ENCODE peak calls at places on chromosomes 12 and 14, in ten cellular contexts. One of them, this sample, is unnamed.

GRCh38 chr12:75784591-75784990 is 247.0 kb downstream of the PHLDA1 start:
- DNase-seq in HT1080: peak; percentile 82
- DNase-seq in pancreas: peak; percentile 86
- DNase-seq in T-helper 2 cell: peak; percentile 58
- DNase-seq in T-helper 17 cell: peak; percentile 4
- DNase-seq in Jurkat, Clone E6-1: peak; percentile 77
- DNase-seq in A549: peak; percentile 52
- DNase-seq in left kidney: peak; percentile 22
- DNase-seq in NCI-H2081: peak; percentile 76
- DNase-seq in stimulated activated CD8-positive, alpha-beta memory T cell treated with anti-CD3 and anti-CD28 coated beads, Interleukin-4, amount 100 ng/mL, for 4 hours: no peak
- DNase-seq in this sample: no peak

GRCh38 chr14:35883677-35884293 is 57.6 kb downstream of the BRMS1L start:
- DNase-seq in HT1080: no peak
- DNase-seq in pancreas: no peak
- DNase-seq in T-helper 2 cell: peak; percentile 54
- DNase-seq in T-helper 17 cell: no peak
- DNase-seq in Jurkat, Clone E6-1: peak; percentile 31
- DNase-seq in A549: peak; percentile 43
- DNase-seq in left kidney: peak; percentile 59
- DNase-seq in NCI-H2081: peak; percentile 46
- DNase-seq in stimulated activated CD8-positive, alpha-beta memory T cell treated with anti-CD3 and anti-CD28 coated beads, Interleukin-4, amount 100 ng/mL, for 4 hours: no peak
- DNase-seq in this sample: peak; percentile 80

GRCh38 chr12:99605-100004 is 33.0 kb downstream of the IQSEC3 start:
- DNase-seq in HT1080: no peak
- DNase-seq in pancreas: no peak
- DNase-seq in T-helper 2 cell: no peak
- DNase-seq in T-helper 17 cell: no peak
- DNase-seq in Jurkat, Clone E6-1: no peak
- DNase-seq in A549: no peak
- DNase-seq in left kidney: peak; percentile 88
- DNase-seq in NCI-H2081: no peak
- DNase-seq in stimulated activated CD8-positive, alpha-beta memory T cell treated with anti-CD3 and anti-CD28 coated beads, Interleukin-4, amount 100 ng/mL, for 4 hours: no peak
- DNase-seq in this sample: no peak

GRCh38 chr12:126811401-126811800 is 1455.6 kb upstream of the TMEM132C start:
- DNase-seq in HT1080: no peak
- DNase-seq in pancreas: no peak
- DNase-seq in T-helper 2 cell: no peak
- DNase-seq in T-helper 17 cell: no peak
- DNase-seq in Jurkat, Clone E6-1: no peak
- DNase-seq in A549: no peak
- DNase-seq in left kidney: peak; percentile 65
- DNase-seq in NCI-H2081: peak; percentile 51
- DNase-seq in stimulated activated CD8-positive, alpha-beta memory T cell treated with anti-CD3 and anti-CD28 coated beads, Interleukin-4, amount 100 ng/mL, for 4 hours: no peak
- DNase-seq in this sample: no peak

GRCh38 chr12:112837629-112838191 is 46.2 kb downstream of the RPH3A start:
- DNase-seq in HT1080: peak; percentile 86
- DNase-seq in pancreas: no peak
- DNase-seq in T-helper 2 cell: no peak
- DNase-seq in T-helper 17 cell: no peak
- DNase-seq in Jurkat, Clone E6-1: no peak
- DNase-seq in A549: peak; percentile 90
- DNase-seq in left kidney: no peak
- DNase-seq in NCI-H2081: no peak
- DNase-seq in stimulated activated CD8-positive, alpha-beta memory T cell treated with anti-CD3 and anti-CD28 coated beads, Interleukin-4, amount 100 ng/mL, for 4 hours: no peak
- DNase-seq in this sample: no peak

GRCh38 chr12:29389295-29389919 is 8.4 kb upstream of the ERGIC2 start:
- DNase-seq in HT1080: no peak
- DNase-seq in pancreas: no peak
- DNase-seq in T-helper 2 cell: no peak
- DNase-seq in T-helper 17 cell: peak; percentile 5
- DNase-seq in Jurkat, Clone E6-1: no peak
- DNase-seq in A549: no peak
- DNase-seq in left kidney: no peak
- DNase-seq in NCI-H2081: no peak
- DNase-seq in stimulated activated CD8-positive, alpha-beta memory T cell treated with anti-CD3 and anti-CD28 coated beads, Interleukin-4, amount 100 ng/mL, for 4 hours: no peak
- DNase-seq in this sample: no peak

GRCh38 chr14:58166005-58166983 is 14.3 kb upstream of the ARMH4 start:
- DNase-seq in HT1080: peak; percentile 82
- DNase-seq in pancreas: peak; percentile 83
- DNase-seq in T-helper 2 cell: peak; percentile 59
- DNase-seq in T-helper 17 cell: peak; percentile 63
- DNase-seq in Jurkat, Clone E6-1: peak; percentile 45
- DNase-seq in A549: peak; percentile 79
- DNase-seq in left kidney: peak; percentile 89
- DNase-seq in NCI-H2081: peak; percentile 69
- DNase-seq in stimulated activated CD8-positive, alpha-beta memory T cell treated with anti-CD3 and anti-CD28 coated beads, Interleukin-4, amount 100 ng/mL, for 4 hours: peak; percentile 49
- DNase-seq in this sample: peak; percentile 89

GRCh38 chr12:109910969-109911348 is 10.9 kb downstream of the TCHP start:
- DNase-seq in HT1080: peak; percentile 68
- DNase-seq in pancreas: peak; percentile 34
- DNase-seq in T-helper 2 cell: peak; percentile 26
- DNase-seq in T-helper 17 cell: no peak
- DNase-seq in Jurkat, Clone E6-1: no peak
- DNase-seq in A549: peak; percentile 83
- DNase-seq in left kidney: peak; percentile 45
- DNase-seq in NCI-H2081: no peak
- DNase-seq in stimulated activated CD8-positive, alpha-beta memory T cell treated with anti-CD3 and anti-CD28 coated beads, Interleukin-4, amount 100 ng/mL, for 4 hours: no peak
- DNase-seq in this sample: no peak

GRCh38 chr14:77105118-77105517 is 7.1 kb downstream of the CIPC start:
- DNase-seq in HT1080: no peak
- DNase-seq in pancreas: no peak
- DNase-seq in T-helper 2 cell: no peak
- DNase-seq in T-helper 17 cell: no peak
- DNase-seq in Jurkat, Clone E6-1: no peak
- DNase-seq in A549: no peak
- DNase-seq in left kidney: peak; percentile 61
- DNase-seq in NCI-H2081: no peak
- DNase-seq in stimulated activated CD8-positive, alpha-beta memory T cell treated with anti-CD3 and anti-CD28 coated beads, Interleukin-4, amount 100 ng/mL, for 4 hours: no peak
- DNase-seq in this sample: peak; percentile 90

GRCh38 chr14:61434315-61434714 is 112.9 kb downstream of the PRKCH start:
- DNase-seq in HT1080: no peak
- DNase-seq in pancreas: no peak
- DNase-seq in T-helper 2 cell: no peak
- DNase-seq in T-helper 17 cell: no peak
- DNase-seq in Jurkat, Clone E6-1: no peak
- DNase-seq in A549: peak; percentile 22
- DNase-seq in left kidney: no peak
- DNase-seq in NCI-H2081: no peak
- DNase-seq in stimulated activated CD8-positive, alpha-beta memory T cell treated with anti-CD3 and anti-CD28 coated beads, Interleukin-4, amount 100 ng/mL, for 4 hours: no peak
- DNase-seq in this sample: no peak

GRCh38 chr12:8658361-8658760 is 4.3 kb downstream of the MFAP5 start:
- DNase-seq in HT1080: peak; percentile 65
- DNase-seq in pancreas: no peak
- DNase-seq in T-helper 2 cell: no peak
- DNase-seq in T-helper 17 cell: no peak
- DNase-seq in Jurkat, Clone E6-1: no peak
- DNase-seq in A549: no peak
- DNase-seq in left kidney: no peak
- DNase-seq in NCI-H2081: no peak
- DNase-seq in stimulated activated CD8-positive, alpha-beta memory T cell treated with anti-CD3 and anti-CD28 coated beads, Interleukin-4, amount 100 ng/mL, for 4 hours: no peak
- DNase-seq in this sample: no peak

GRCh38 chr12:30026621-30027234 is 243.0 kb upstream of the TMTC1 start:
- DNase-seq in HT1080: peak; percentile 90
- DNase-seq in pancreas: no peak
- DNase-seq in T-helper 2 cell: no peak
- DNase-seq in T-helper 17 cell: no peak
- DNase-seq in Jurkat, Clone E6-1: no peak
- DNase-seq in A549: no peak
- DNase-seq in left kidney: no peak
- DNase-seq in NCI-H2081: no peak
- DNase-seq in stimulated activated CD8-positive, alpha-beta memory T cell treated with anti-CD3 and anti-CD28 coated beads, Interleukin-4, amount 100 ng/mL, for 4 hours: no peak
- DNase-seq in this sample: no peak

GRCh38 chr14:50396636-50397460 is at the start of gene CDKL1:
- DNase-seq in HT1080: peak; percentile 72
- DNase-seq in pancreas: peak; percentile 82
- DNase-seq in T-helper 2 cell: peak; percentile 32
- DNase-seq in T-helper 17 cell: peak; percentile 8
- DNase-seq in Jurkat, Clone E6-1: peak; percentile 27
- DNase-seq in A549: peak; percentile 69
- DNase-seq in left kidney: peak; percentile 88
- DNase-seq in NCI-H2081: peak; percentile 71
- DNase-seq in stimulated activated CD8-positive, alpha-beta memory T cell treated with anti-CD3 and anti-CD28 coated beads, Interleukin-4, amount 100 ng/mL, for 4 hours: peak; percentile 22
- DNase-seq in this sample: peak; percentile 66

GRCh38 chr14:85576161-85576560 is 46.2 kb downstream of the FLRT2 start:
- DNase-seq in HT1080: no peak
- DNase-seq in pancreas: no peak
- DNase-seq in T-helper 2 cell: no peak
- DNase-seq in T-helper 17 cell: no peak
- DNase-seq in Jurkat, Clone E6-1: no peak
- DNase-seq in A549: no peak
- DNase-seq in left kidney: no peak
- DNase-seq in NCI-H2081: no peak
- DNase-seq in stimulated activated CD8-positive, alpha-beta memory T cell treated with anti-CD3 and anti-CD28 coated beads, Interleukin-4, amount 100 ng/mL, for 4 hours: no peak
- DNase-seq in this sample: no peak

GRCh38 chr12:3091650-3092207 is 14.6 kb downstream of the TSPAN9 start:
- DNase-seq in HT1080: no peak
- DNase-seq in pancreas: no peak
- DNase-seq in T-helper 2 cell: no peak
- DNase-seq in T-helper 17 cell: no peak
- DNase-seq in Jurkat, Clone E6-1: no peak
- DNase-seq in A549: no peak
- DNase-seq in left kidney: no peak
- DNase-seq in NCI-H2081: no peak
- DNase-seq in stimulated activated CD8-positive, alpha-beta memory T cell treated with anti-CD3 and anti-CD28 coated beads, Interleukin-4, amount 100 ng/mL, for 4 hours: no peak
- DNase-seq in this sample: no peak

GRCh38 chr14:59376691-59377090 is 88.5 kb downstream of the GPR135 start:
- DNase-seq in HT1080: no peak
- DNase-seq in pancreas: no peak
- DNase-seq in T-helper 2 cell: no peak
- DNase-seq in T-helper 17 cell: no peak
- DNase-seq in Jurkat, Clone E6-1: no peak
- DNase-seq in A549: no peak
- DNase-seq in left kidney: no peak
- DNase-seq in NCI-H2081: no peak
- DNase-seq in stimulated activated CD8-positive, alpha-beta memory T cell treated with anti-CD3 and anti-CD28 coated beads, Interleukin-4, amount 100 ng/mL, for 4 hours: no peak
- DNase-seq in this sample: no peak

GRCh38 chr12:27316947-27317346 is 15.7 kb upstream of the BMAL2 start:
- DNase-seq in HT1080: no peak
- DNase-seq in pancreas: no peak
- DNase-seq in T-helper 2 cell: no peak
- DNase-seq in T-helper 17 cell: no peak
- DNase-seq in Jurkat, Clone E6-1: no peak
- DNase-seq in A549: no peak
- DNase-seq in left kidney: no peak
- DNase-seq in NCI-H2081: no peak
- DNase-seq in stimulated activated CD8-positive, alpha-beta memory T cell treated with anti-CD3 and anti-CD28 coated beads, Interleukin-4, amount 100 ng/mL, for 4 hours: no peak
- DNase-seq in this sample: no peak

GRCh38 chr12:100661300-100661951 is 87.9 kb downstream of the GAS2L3 start:
- DNase-seq in HT1080: peak; percentile 25
- DNase-seq in pancreas: no peak
- DNase-seq in T-helper 2 cell: no peak
- DNase-seq in T-helper 17 cell: no peak
- DNase-seq in Jurkat, Clone E6-1: no peak
- DNase-seq in A549: no peak
- DNase-seq in left kidney: no peak
- DNase-seq in NCI-H2081: no peak
- DNase-seq in stimulated activated CD8-positive, alpha-beta memory T cell treated with anti-CD3 and anti-CD28 coated beads, Interleukin-4, amount 100 ng/mL, for 4 hours: no peak
- DNase-seq in this sample: no peak

GRCh38 chr12:71085575-71085974 is 72.2 kb downstream of the TSPAN8 start:
- DNase-seq in HT1080: no peak
- DNase-seq in pancreas: no peak
- DNase-seq in T-helper 2 cell: no peak
- DNase-seq in T-helper 17 cell: no peak
- DNase-seq in Jurkat, Clone E6-1: no peak
- DNase-seq in A549: no peak
- DNase-seq in left kidney: no peak
- DNase-seq in NCI-H2081: no peak
- DNase-seq in stimulated activated CD8-positive, alpha-beta memory T cell treated with anti-CD3 and anti-CD28 coated beads, Interleukin-4, amount 100 ng/mL, for 4 hours: no peak
- DNase-seq in this sample: no peak

GRCh38 chr12:3770891-3771290 is 18.0 kb upstream of the CRACR2A start:
- DNase-seq in HT1080: peak; percentile 78
- DNase-seq in pancreas: no peak
- DNase-seq in T-helper 2 cell: no peak
- DNase-seq in T-helper 17 cell: no peak
- DNase-seq in Jurkat, Clone E6-1: no peak
- DNase-seq in A549: peak; percentile 49
- DNase-seq in left kidney: no peak
- DNase-seq in NCI-H2081: no peak
- DNase-seq in stimulated activated CD8-positive, alpha-beta memory T cell treated with anti-CD3 and anti-CD28 coated beads, Interleukin-4, amount 100 ng/mL, for 4 hours: no peak
- DNase-seq in this sample: no peak

GRCh38 chr12:2924019-2924418 is 33.3 kb downstream of the TULP3 start:
- DNase-seq in HT1080: peak; percentile 56
- DNase-seq in pancreas: no peak
- DNase-seq in T-helper 2 cell: no peak
- DNase-seq in T-helper 17 cell: no peak
- DNase-seq in Jurkat, Clone E6-1: no peak
- DNase-seq in A549: no peak
- DNase-seq in left kidney: no peak
- DNase-seq in NCI-H2081: no peak
- DNase-seq in stimulated activated CD8-positive, alpha-beta memory T cell treated with anti-CD3 and anti-CD28 coated beads, Interleukin-4, amount 100 ng/mL, for 4 hours: no peak
- DNase-seq in this sample: no peak

GRCh38 chr12:92973614-92974013 is 44.5 kb upstream of the EEA1 start:
- DNase-seq in HT1080: peak; percentile 29
- DNase-seq in pancreas: no peak
- DNase-seq in T-helper 2 cell: peak; percentile 29
- DNase-seq in T-helper 17 cell: no peak
- DNase-seq in Jurkat, Clone E6-1: no peak
- DNase-seq in A549: peak; percentile 62
- DNase-seq in left kidney: no peak
- DNase-seq in NCI-H2081: no peak
- DNase-seq in stimulated activated CD8-positive, alpha-beta memory T cell treated with anti-CD3 and anti-CD28 coated beads, Interleukin-4, amount 100 ng/mL, for 4 hours: no peak
- DNase-seq in this sample: no peak

GRCh38 chr12:52686756-52687487 is 6.7 kb upstream of the KRT1 start:
- DNase-seq in HT1080: no peak
- DNase-seq in pancreas: no peak
- DNase-seq in T-helper 2 cell: no peak
- DNase-seq in T-helper 17 cell: no peak
- DNase-seq in Jurkat, Clone E6-1: no peak
- DNase-seq in A549: no peak
- DNase-seq in left kidney: no peak
- DNase-seq in NCI-H2081: no peak
- DNase-seq in stimulated activated CD8-positive, alpha-beta memory T cell treated with anti-CD3 and anti-CD28 coated beads, Interleukin-4, amount 100 ng/mL, for 4 hours: no peak
- DNase-seq in this sample: no peak

GRCh38 chr12:128823216-128823915 is 392 bp downstream of the SLC15A4 start:
- DNase-seq in HT1080: peak; percentile 30
- DNase-seq in pancreas: peak; percentile 62
- DNase-seq in T-helper 2 cell: no peak
- DNase-seq in T-helper 17 cell: no peak
- DNase-seq in Jurkat, Clone E6-1: no peak
- DNase-seq in A549: no peak
- DNase-seq in left kidney: peak; percentile 73
- DNase-seq in NCI-H2081: peak; percentile 69
- DNase-seq in stimulated activated CD8-positive, alpha-beta memory T cell treated with anti-CD3 and anti-CD28 coated beads, Interleukin-4, amount 100 ng/mL, for 4 hours: no peak
- DNase-seq in this sample: no peak

GRCh38 chr14:99277534-99277933 is 5.5 kb upstream of the BCL11B start:
- DNase-seq in HT1080: peak; percentile 15
- DNase-seq in pancreas: no peak
- DNase-seq in T-helper 2 cell: no peak
- DNase-seq in T-helper 17 cell: no peak
- DNase-seq in Jurkat, Clone E6-1: no peak
- DNase-seq in A549: no peak
- DNase-seq in left kidney: no peak
- DNase-seq in NCI-H2081: no peak
- DNase-seq in stimulated activated CD8-positive, alpha-beta memory T cell treated with anti-CD3 and anti-CD28 coated beads, Interleukin-4, amount 100 ng/mL, for 4 hours: no peak
- DNase-seq in this sample: no peak